ENCODE peak calls at places on chromosomes 13 and 19, in five cellular contexts. Z is cardiac muscle cell, J is IMR-90, G is gastrocnemius medialis, L is uterus. V is an unnamed sample. For H3K4me1, the result is how much of the 10 kb centered on the place peaks cover.

GRCh38 chr19:58518261-58519086 is 1.1 kb downstream of the ZBTB45 start:
- DNase-seq in L (no peak), Z (no peak), J (no peak), G (no peak), V (no peak)

GRCh38 chr19:19956431-19957075 is 55.8 kb downstream of the ZNF93 start:
- DNase-seq in Z (no peak), L (no peak), G (no peak), J (no peak), V (no peak)

GRCh38 chr13:45215392-45216077 is 14.7 kb upstream of the KCTD4 start:
- DNase-seq in J (no peak), G (no peak), L (no peak), Z (no peak), V (no peak)

GRCh38 chr13:27556109-27556508 is 64.2 kb downstream of the LNX2 start:
- DNase-seq in J (peak), G (no peak), Z (peak), L (no peak), V (no peak)

GRCh38 chr19:52722062-52723005 is 12.5 kb downstream of the ZNF611 start:
- DNase-seq in G (no peak), J (peak), Z (peak), L (no peak), V (no peak)

GRCh38 chr13:48222358-48223015 is 10.5 kb upstream of the ITM2B start:
- DNase-seq in G (no peak), Z (peak), J (peak), L (peak), V (no peak)

GRCh38 chr19:16022681-16023557 is 53.4 kb upstream of the TPM4 start:
- DNase-seq in J (no peak), G (no peak), Z (no peak), L (no peak), V (no peak)

GRCh38 chr13:27125357-27126282 is 46.0 kb downstream of the USP12 start:
- DNase-seq in L (no peak), Z (no peak), G (no peak), J (no peak), V (no peak)

GRCh38 chr19:45076029-45076850 is at the start of gene ZNF296:
- DNase-seq in G (peak), J (no peak), L (no peak), Z (peak), V (peak)
- H3K4me3 ChIP-seq in G (peak), J (peak), L (peak), Z (peak), V (peak)

GRCh38 chr19:1856345-1856697 is 7.1 kb downstream of the KLF16 start:
- DNase-seq in G (no peak), Z (no peak), L (no peak), J (no peak), V (no peak)
- H3K4me1 ChIP-seq in G (under half), Z (half or more), L (under half), J (half or more), V (half or more)

GRCh38 chr13:95154441-95154886 is 146.8 kb downstream of the ABCC4 start:
- DNase-seq in J (no peak), G (no peak), Z (no peak), L (no peak), V (no peak)
- H3K27ac ChIP-seq in J (no peak), G (no peak), Z (no peak), L (no peak), V (no peak)

DNA sequence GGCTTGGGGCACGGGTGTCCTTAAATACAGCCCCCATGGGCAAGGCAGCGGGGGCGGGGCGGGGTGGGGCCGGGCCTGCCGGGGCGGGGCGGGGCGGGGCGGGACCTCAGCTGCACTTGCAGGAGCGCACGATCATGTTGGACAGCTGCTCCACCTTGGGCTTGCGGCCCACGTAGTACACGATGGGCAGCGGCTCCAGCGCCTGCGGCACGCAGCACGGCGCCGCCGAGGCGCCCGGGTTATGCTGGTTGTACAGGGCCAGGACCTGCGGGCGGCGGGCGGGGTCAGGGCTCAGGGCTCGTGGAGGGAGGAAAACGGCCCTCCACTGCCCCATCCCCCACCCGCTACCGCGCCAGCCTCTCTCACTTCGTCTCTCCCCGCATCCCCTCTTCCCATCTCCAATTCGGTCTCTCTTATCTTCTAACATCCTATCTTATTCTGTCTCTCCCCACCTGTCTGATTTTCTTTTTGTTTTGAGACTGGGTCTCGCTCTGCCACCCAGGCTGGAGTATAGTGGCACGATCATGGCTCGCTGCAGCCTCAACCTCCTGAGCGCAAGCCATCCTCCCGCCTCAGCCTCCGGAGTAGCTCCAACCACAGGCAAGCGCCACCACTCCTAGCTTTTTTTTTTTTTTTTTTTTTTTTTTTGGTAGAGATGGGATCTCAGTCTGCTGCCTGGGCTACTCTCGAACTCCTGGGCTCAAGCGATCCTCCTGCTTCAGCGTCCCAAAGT is 21.1 kb downstream of the CCDC97 start:
- DNase-seq in Z (no peak), J (no peak), G (no peak), L (no peak), V (no peak)
- H3K4me3 ChIP-seq in Z (no peak), J (no peak), G (no peak), L (no peak), V (no peak)

GRCh38 chr19:10823690-10824089 is 12.3 kb downstream of the TMED1 start:
- DNase-seq in G (no peak), J (no peak), L (no peak), Z (no peak), V (no peak)
- H3K4me1 ChIP-seq in G (under half), J (under half), L (under half), Z (under half), V (under half)

GRCh38 chr19:5948697-5949564 is 29.0 kb downstream of the RANBP3 start:
- DNase-seq in L (no peak), J (no peak), G (no peak), Z (peak), V (peak)
- H3K27ac ChIP-seq in L (peak), J (peak), G (no peak), Z (peak), V (peak)

GRCh38 chr13:30708541-30708940 is 26.8 kb upstream of the ALOX5AP start:
- DNase-seq in G (no peak), L (no peak), J (peak), Z (peak), V (no peak)

GRCh38 chr13:30713133-30713532 is 22.2 kb upstream of the ALOX5AP start:
- DNase-seq in Z (no peak), L (no peak), J (no peak), G (no peak), V (no peak)

GRCh38 chr13:30710442-30710841 is 24.9 kb upstream of the ALOX5AP start:
- DNase-seq in J (no peak), Z (no peak), G (no peak), L (no peak), V (no peak)

GRCh38 chr13:30711837-30712236 is 23.5 kb upstream of the ALOX5AP start:
- DNase-seq in Z (no peak), L (no peak), G (no peak), J (peak), V (no peak)

GRCh38 chr13:30711375-30711774 is 24.0 kb upstream of the ALOX5AP start:
- DNase-seq in G (no peak), Z (peak), J (peak), L (no peak), V (no peak)
- H3K4me3 ChIP-seq in G (no peak), Z (no peak), J (no peak), L (no peak), V (no peak)

GRCh38 chr19:40716655-40717324 is at the start of the genes COQ8B and ITPKC:
- DNase-seq in G (peak), J (peak), L (peak), Z (peak), V (peak)

GRCh38 chr19:40717325-40717879 is 490 bp downstream of the ITPKC start:
- DNase-seq in Z (no peak), J (no peak), G (no peak), L (peak), V (no peak)

GRCh38 chr19:40718774-40719391 is 2.0 kb downstream of the ITPKC start:
- DNase-seq in J (peak), L (peak), G (peak), Z (peak), V (no peak)

GRCh38 chr19:40719414-40719894 is 2.5 kb downstream of the ITPKC start:
- DNase-seq in L (no peak), G (no peak), J (no peak), Z (no peak), V (no peak)

GRCh38 chr19:40717880-40718773 is 1.2 kb downstream of the ITPKC start:
- DNase-seq in L (peak), G (no peak), Z (peak), J (peak), V (no peak)
- H3K4me1 ChIP-seq in L (under half), G (half or more), Z (under half), J (under half), V (under half)

DNA sequence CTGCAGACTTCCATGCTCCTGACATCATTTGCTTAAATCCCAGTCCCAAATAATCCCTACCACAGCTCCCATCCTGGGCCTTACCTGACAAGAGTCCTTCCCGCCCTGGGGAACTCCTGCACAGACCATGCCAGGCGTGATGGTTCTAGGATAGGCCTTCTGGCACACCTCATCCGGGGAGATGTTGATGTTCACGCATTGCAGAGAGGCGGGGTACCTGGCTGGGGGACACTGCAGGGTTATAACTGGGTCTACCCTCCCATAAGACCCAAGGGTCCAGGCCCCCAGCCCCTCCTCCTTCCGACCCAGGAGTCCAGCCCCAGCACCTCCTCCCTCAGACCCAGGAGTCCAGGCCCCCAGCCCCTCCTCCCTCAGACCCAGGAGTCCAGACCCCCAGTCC is 4.0 kb downstream of the KLK14 start:
- DNase-seq in L (no peak), G (no peak), J (no peak), Z (no peak), V (no peak)
- H3K27ac ChIP-seq in L (no peak), G (no peak), J (no peak), Z (no peak), V (no peak)

GRCh38 chr13:97243915-97244820 is 22.0 kb downstream of the MBNL2 start:
- DNase-seq in L (no peak), J (no peak), Z (no peak), G (no peak), V (no peak)

GRCh38 chr13:97249093-97249787 is 27.1 kb downstream of the MBNL2 start:
- DNase-seq in L (no peak), Z (peak), G (no peak), J (no peak), V (no peak)

GRCh38 chr13:97245011-97245410 is 22.9 kb downstream of the MBNL2 start:
- DNase-seq in J (no peak), Z (no peak), L (no peak), G (no peak), V (no peak)

GRCh38 chr13:97248243-97248642 is 26.1 kb downstream of the MBNL2 start:
- DNase-seq in G (no peak), L (no peak), Z (no peak), J (no peak), V (no peak)

DNA sequence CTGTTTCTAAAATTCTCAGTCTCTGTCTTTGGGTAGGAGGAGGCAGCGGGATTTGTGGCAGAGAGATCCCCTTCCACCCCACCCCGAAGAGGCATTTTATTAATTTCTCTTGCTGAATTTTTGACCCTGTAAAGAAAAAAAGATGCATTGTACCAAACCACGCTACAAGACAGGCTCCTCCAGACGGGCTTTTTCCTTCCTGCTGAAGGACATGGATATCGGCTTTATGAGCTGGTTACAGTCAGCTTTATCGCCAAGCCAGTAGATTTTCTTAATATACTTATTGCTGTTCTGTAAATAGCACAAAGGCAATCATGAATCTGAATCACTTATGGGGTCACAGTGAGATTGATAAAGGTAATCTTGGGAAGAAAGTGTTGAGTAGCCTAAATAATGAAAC is 24.5 kb downstream of the MBNL2 start:
- DNase-seq in G (no peak), J (no peak), L (no peak), Z (no peak), V (no peak)
- H3K4me3 ChIP-seq in G (peak), J (peak), L (no peak), Z (no peak), V (no peak)